ENCODE peak calls at places on chromosome 5, in seven cellular contexts. Z is GM12891, C is amniotic stem cell, O is M059J, E is left lobe of liver, V is progenitor cell of endocrine pancreas, G is GF-D8. M is an unnamed sample.

GRCh38 chr5:93586948-93587918 is 4.2 kb downstream of the NR2F1 start:
- DNase-seq in E (no peak), Z (no peak), V (no peak), C (no peak), O (peak), G (no peak), M (no peak)

GRCh38 chr5:180824630-180825476 is 22.2 kb upstream of the MGAT1 start:
- DNase-seq in E (no peak), G (no peak), V (no peak), Z (no peak), O (no peak), C (no peak), M (no peak)

GRCh38 chr5:173714551-173715428 is 98.3 kb upstream of the BOD1 start:
- DNase-seq in G (no peak), Z (no peak), E (no peak), O (peak), V (no peak), C (peak), M (peak)

GRCh38 chr5:32443541-32444190 is 874 bp downstream of the ZFR start:
- DNase-seq in O (peak), G (no peak), V (peak), Z (peak), C (no peak), E (peak), M (no peak)

GRCh38 chr5:150561571-150562295 is 53.8 kb downstream of the NDST1 start:
- DNase-seq in E (no peak), Z (no peak), V (no peak), C (no peak), O (no peak), G (no peak), M (no peak)

GRCh38 chr5:60510049-60510448 is 189.9 kb downstream of the DEPDC1B start:
- DNase-seq in V (no peak), C (no peak), E (no peak), O (no peak), Z (no peak), G (no peak), M (no peak)

GRCh38 chr5:16713386-16713928 is 96.7 kb upstream of the RETREG1 start:
- DNase-seq in O (peak), C (no peak), E (no peak), G (no peak), Z (no peak), V (peak), M (no peak)

GRCh38 chr5:78501411-78502338 is 141.3 kb downstream of the SCAMP1 start:
- DNase-seq in G (no peak), O (peak), Z (no peak), C (no peak), E (peak), V (no peak), M (peak)

GRCh38 chr5:144549580-144549979 is 378.9 kb downstream of the KCTD16 start:
- DNase-seq in G (no peak), Z (no peak), C (peak), V (no peak), E (peak), O (peak), M (no peak)

M was measured in AML-193.